ENCODE peak calls at places on chromosome 16, in four cellular contexts. U, Z, W and L are unnamed samples. For H3K27me3, the result is how much of the 10 kb centered on the place peaks cover.

GRCh38 chr16:2704983-2705275 is 15.1 kb downstream of the PRSS27 start:
- DNase-seq in U (no peak), Z (no peak), W (no peak), L (no peak)

GRCh38 chr16:81767987-81768592 is 11.0 kb upstream of the PLCG2 start:
- DNase-seq in U (no peak), Z (no peak), W (peak), L (no peak)

GRCh38 chr16:59164461-59164860 is 430.3 kb upstream of the GOT2 start:
- DNase-seq in U (no peak), Z (no peak), W (no peak), L (no peak)

GRCh38 chr16:11386791-11387546 is 41.7 kb downstream of the RMI2 start:
- DNase-seq in U (no peak), Z (peak), W (peak), L (no peak)

GRCh38 chr16:89318871-89319627 is 101.5 kb downstream of the ZNF778 start:
- DNase-seq in U (no peak), Z (no peak), W (no peak), L (no peak)

GRCh38 chr16:3461120-3461519 is 17.6 kb downstream of the NAA60 start:
- DNase-seq in U (no peak), Z (no peak), W (no peak), L (no peak)

GRCh38 chr16:86531193-86531550 is 20.8 kb downstream of the FOXF1 start:
- DNase-seq in U (no peak), Z (no peak), W (no peak), L (no peak)

GRCh38 chr16:27721548-27722265 is 171.8 kb downstream of the KATNIP start:
- DNase-seq in U (no peak), Z (no peak), W (peak), L (no peak)

GRCh38 chr16:70678898-70679652 is 6.8 kb downstream of the MTSS2 start:
- DNase-seq in U (no peak), Z (no peak), W (no peak), L (no peak)

GRCh38 chr16:51759329-51759728 is 608.3 kb upstream of the SALL1 start:
- DNase-seq in U (no peak), Z (no peak), W (no peak), L (no peak)
- TF ChIP-seq TCF7L2 in U (no peak), Z (no peak), W (no peak), L (no peak)

DNA sequence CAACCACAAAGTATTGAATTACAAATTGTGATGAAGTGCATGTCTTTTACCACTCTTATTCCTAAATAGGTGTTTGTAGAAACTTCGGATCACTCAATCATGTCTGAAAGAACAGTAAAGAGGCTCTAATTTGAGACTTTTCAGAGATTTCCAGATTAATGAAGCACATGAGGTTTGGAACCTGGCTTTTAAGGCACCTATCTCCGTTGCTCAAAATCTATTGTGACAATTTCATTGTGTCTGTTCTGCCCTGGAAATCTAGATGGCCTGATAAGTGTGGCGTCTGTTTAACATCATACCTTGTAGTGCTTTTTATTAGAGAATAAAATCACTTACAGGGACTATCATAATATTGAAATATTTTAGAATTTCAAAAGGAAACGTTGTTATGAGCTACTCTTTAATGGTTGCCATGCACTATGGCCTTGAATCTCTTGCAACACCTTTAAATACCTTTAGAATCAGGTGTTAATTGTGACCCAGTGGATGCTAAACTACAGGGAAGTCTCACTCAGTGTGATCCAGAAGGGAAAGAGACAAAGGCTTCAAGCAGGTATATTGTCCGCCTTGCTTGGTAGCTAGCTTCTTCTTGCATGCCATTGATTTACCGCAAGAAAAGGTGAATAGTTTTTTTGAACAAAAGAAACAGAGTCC is 210.3 kb downstream of the CNTNAP4 start:
- DNase-seq in U (no peak), Z (no peak), W (no peak), L (no peak)
- H3K27me3 ChIP-seq in U (under half), Z (under half), W (under half), L (under half)

GRCh38 chr16:84081446-84081989 is 35.2 kb downstream of the MBTPS1 start:
- DNase-seq in U (no peak), Z (no peak), W (no peak), L (no peak)

GRCh38 chr16:84080813-84081212 is 35.9 kb downstream of the MBTPS1 start:
- DNase-seq in U (no peak), Z (no peak), W (no peak), L (no peak)

GRCh38 chr16:84082110-84082509 is 34.6 kb downstream of the MBTPS1 start:
- DNase-seq in U (no peak), Z (peak), W (no peak), L (no peak)

GRCh38 chr16:84084570-84085270 is 32.0 kb downstream of the MBTPS1 start:
- DNase-seq in U (peak), Z (peak), W (peak), L (peak)

DNA sequence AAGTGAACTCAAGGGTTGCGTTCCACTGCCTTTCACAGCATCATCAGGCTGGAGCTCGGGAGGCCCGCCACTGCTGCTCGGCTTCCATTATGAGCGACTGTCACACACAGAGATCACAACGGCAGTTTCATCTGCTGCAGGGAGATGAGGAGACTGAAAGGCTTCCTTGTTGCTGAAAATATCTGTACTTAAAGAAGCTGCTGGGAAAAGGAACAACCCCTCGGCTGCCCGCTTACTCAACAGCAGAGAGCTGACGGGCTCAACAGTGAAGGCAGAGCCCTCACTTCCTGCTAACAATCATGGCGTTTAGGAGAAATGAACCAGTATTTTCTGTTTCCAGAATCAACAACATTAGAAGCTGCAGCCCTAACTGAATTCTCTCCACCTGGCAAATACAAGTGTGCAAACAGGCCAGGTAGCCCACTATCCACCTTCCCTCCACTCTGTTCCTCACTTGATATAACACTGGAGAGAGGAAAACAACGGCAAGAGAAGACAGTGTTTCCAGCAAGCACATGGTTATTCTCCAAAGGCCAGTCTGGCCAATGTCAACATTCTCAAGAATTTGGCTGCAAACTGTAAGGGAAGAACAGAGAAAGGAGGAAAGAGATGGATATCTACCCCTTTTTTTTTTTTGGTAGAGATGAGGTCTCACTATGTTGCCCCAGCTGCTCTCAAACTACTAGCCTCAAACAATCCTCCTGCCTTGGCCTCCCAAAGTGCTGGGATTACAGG is 33.7 kb downstream of the MBTPS1 start:
- DNase-seq in U (no peak), Z (no peak), W (no peak), L (no peak)
- H3K27ac ChIP-seq in U (no peak), Z (no peak), W (no peak), L (no peak)

GRCh38 chr16:1613240-1613639 is 1.1 kb downstream of the CRAMP1 start:
- DNase-seq in U (no peak), Z (no peak), W (no peak), L (no peak)

GRCh38 chr16:1612320-1613111 is at the start of gene CRAMP1:
- DNase-seq in U (no peak), Z (no peak), W (no peak), L (no peak)

GRCh38 chr16:1613728-1614225 is 1.6 kb downstream of the CRAMP1 start:
- DNase-seq in U (no peak), Z (no peak), W (no peak), L (no peak)

GRCh38 chr16:1610071-1610840 is 1.6 kb downstream of the IFT140 start:
- DNase-seq in U (peak), Z (peak), W (peak), L (peak)

GRCh38 chr16:1610841-1611653 is 825 bp downstream of the IFT140 start:
- DNase-seq in U (no peak), Z (no peak), W (no peak), L (no peak)
- TF ChIP-seq TCF7L2 in U (no peak), Z (no peak), W (no peak), L (no peak)

DNA sequence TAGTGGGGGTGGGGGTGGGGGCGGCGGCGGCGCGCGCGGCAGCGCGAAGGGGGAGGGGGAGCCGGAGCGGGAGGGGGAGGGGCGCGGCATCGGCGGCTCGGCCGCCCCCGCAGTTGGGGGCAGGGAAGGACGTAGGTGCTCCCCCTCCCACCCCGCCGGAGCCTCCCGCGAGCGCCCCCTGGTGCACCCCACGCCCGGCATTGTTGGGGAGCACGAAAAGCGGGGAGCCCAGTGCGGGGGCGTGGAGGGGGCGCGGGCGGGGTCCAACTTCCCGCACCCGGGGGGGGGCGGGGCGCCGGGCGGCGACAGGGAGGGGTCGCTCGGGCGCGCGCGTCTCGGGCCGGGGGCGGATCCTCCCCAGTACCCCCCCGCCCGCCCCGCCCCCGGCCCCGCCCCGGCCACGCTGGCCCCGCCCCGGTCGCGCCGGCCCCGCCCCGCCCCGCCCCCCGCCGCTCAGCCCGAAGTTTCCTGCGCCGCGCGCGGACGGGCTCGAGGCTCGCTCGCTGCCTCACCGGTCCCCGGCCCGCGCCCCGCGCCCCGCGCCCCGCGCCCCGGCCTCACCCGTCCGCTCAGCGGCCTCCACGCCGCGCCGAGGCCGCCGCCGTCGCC is at the start of gene CACNA1H:
- DNase-seq in U (no peak), Z (peak), W (no peak), L (no peak)
- H3K27me3 ChIP-seq in U (under half), Z (half or more), W (under half), L (under half)

GRCh38 chr16:57379579-57379978 is 7.3 kb downstream of the CX3CL1 start:
- DNase-seq in U (no peak), Z (no peak), W (no peak), L (no peak)

GRCh38 chr16:57382535-57383275 is 10.4 kb downstream of the CX3CL1 start:
- DNase-seq in U (no peak), Z (no peak), W (no peak), L (no peak)

GRCh38 chr16:57380671-57381462 is 8.6 kb downstream of the CX3CL1 start:
- DNase-seq in U (no peak), Z (no peak), W (no peak), L (no peak)

GRCh38 chr16:57383276-57384247 is 11.3 kb downstream of the CX3CL1 start:
- DNase-seq in U (no peak), Z (no peak), W (peak), L (no peak)

DNA sequence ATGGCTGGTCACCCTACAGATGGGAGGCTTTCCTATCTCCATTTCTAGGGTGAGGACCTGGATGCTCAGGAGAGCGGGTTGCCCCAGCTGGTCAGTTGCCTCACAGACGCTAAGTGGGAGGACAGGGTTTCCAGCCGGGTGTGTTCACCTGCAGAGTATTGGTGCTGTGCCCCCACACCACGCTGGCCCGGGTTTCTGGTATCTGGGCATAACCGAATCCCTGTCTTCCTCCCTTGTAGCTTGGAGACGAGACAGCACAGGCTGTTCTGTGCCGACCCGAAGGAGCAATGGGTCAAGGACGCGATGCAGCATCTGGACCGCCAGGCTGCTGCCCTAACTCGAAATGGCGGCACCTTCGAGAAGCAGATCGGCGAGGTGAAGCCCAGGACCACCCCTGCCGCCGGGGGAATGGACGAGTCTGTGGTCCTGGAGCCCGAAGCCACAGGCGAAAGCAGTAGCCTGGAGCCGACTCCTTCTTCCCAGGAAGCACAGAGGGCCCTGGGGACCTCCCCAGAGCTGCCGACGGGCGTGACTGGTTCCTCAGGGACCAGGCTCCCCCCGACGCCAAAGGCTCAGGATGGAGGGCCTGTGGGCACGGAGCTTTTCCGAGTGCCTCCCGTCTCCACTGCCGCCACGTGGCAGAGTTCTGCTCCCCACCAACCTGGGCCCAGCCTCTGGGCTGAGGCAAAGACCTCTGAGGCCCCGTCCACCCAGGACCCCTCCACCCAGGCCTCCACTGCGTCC is 9.7 kb downstream of the CX3CL1 start:
- DNase-seq in U (no peak), Z (no peak), W (no peak), L (no peak)
- H3K27ac ChIP-seq in U (no peak), Z (no peak), W (no peak), L (no peak)